ENCODE peak calls at places on chromosomes 7 and 10, in six cellular contexts. J is activated CD4-positive, CD25-positive, alpha-beta regulatory T cell; C is transverse colon; U is effector CD8-positive, alpha-beta T cell; R is stimulated activated CD8-positive, alpha-beta memory T cell treated with anti-CD3 and anti-CD28 coated beads, Interleukin-7, amount 100 ng/mL, for 1 hour; F is fibroblast of the aortic adventitia. E is an unnamed sample.
A peak's percentile ranks its signal among the peaks of the same experiment; 100 is the strongest.

GRCh38 chr7:99097730-99098129 is 46.2 kb downstream of the SMURF1 start:
- DNase-seq in F (no peak), R (no peak), J (no peak), U (no peak), C (no peak), E (no peak)

GRCh38 chr10:88467835-88468485 is 115.2 kb downstream of the RNLS start:
- DNase-seq in R (no peak), C (no peak), J (no peak), U (no peak), F (peak; percentile 43), E (no peak)

GRCh38 chr7:44581426-44581906 is 565 bp downstream of the TMED4 start:
- DNase-seq in R (no peak), C (peak; percentile 53), F (no peak), U (peak; percentile 34), J (peak; percentile 19), E (no peak)

GRCh38 chr10:73446926-73447325 is 13.6 kb upstream of the MSS51 start:
- DNase-seq in U (no peak), F (no peak), C (no peak), R (no peak), J (no peak), E (no peak)

GRCh38 chr10:89644967-89645741 is at the start of gene PANK1:
- DNase-seq in C (peak; percentile 80), R (no peak), J (peak; percentile 27), U (peak; percentile 44), F (peak; percentile 73), E (peak; percentile 24)

GRCh38 chr10:70672993-70673928 is 955 bp downstream of the ADAMTS14 start:
- DNase-seq in C (no peak), J (no peak), F (peak; percentile 95), R (no peak), U (no peak), E (no peak)

GRCh38 chr7:121085922-121086321 is 97.4 kb downstream of the CPED1 start:
- DNase-seq in U (no peak), F (peak; percentile 65), J (no peak), C (no peak), R (no peak), E (no peak)

GRCh38 chr7:158819571-158820203 is 9.6 kb downstream of the ESYT2 start:
- DNase-seq in F (no peak), R (no peak), C (no peak), J (no peak), U (no peak), E (no peak)

GRCh38 chr10:75904499-75905283 is 473.3 kb downstream of the LRMDA start:
- DNase-seq in R (no peak), F (no peak), U (no peak), C (no peak), J (no peak), E (no peak)

GRCh38 chr10:70693619-70694286 is 21.4 kb downstream of the ADAMTS14 start:
- DNase-seq in F (peak; percentile 98), J (no peak), C (no peak), R (no peak), U (no peak), E (peak; percentile 38)

GRCh38 chr7:56062382-56062781 is 1.7 kb upstream of the SUMF2 start:
- DNase-seq in C (no peak), U (no peak), F (peak; percentile 83), R (no peak), J (no peak), E (no peak)

GRCh38 chr10:4069491-4069890 is 284.5 kb upstream of the KLF6 start:
- DNase-seq in U (no peak), R (no peak), F (peak; percentile 76), C (no peak), J (no peak), E (no peak)

GRCh38 chr7:100122067-100122466 is 2.6 kb downstream of the CNPY4 start:
- DNase-seq in C (no peak), U (no peak), F (no peak), J (no peak), R (no peak), E (no peak)

GRCh38 chr7:142927085-142927745 is 6.3 kb downstream of the TRPV5 start:
- DNase-seq in F (no peak), C (no peak), J (no peak), U (no peak), R (no peak), E (no peak)

GRCh38 chr7:154882931-154883474 is 119.9 kb downstream of the PAXIP1 start:
- DNase-seq in C (no peak), R (no peak), F (no peak), J (no peak), U (no peak), E (no peak)

GRCh38 chr7:148142660-148143248 is 447.8 kb upstream of the C7orf33 start:
- DNase-seq in R (no peak), U (no peak), J (no peak), F (peak; percentile 19), C (peak; percentile 9), E (no peak)

E was measured in GOT3.